ENCODE peak calls at places on chromosomes 2 and 18, in seven cellular contexts. W is activated naive CD8-positive, alpha-beta T cell treated with anti-CD3 and anti-CD28 coated beads, Interleukin-2, amount 50 U/mL, for 16 hours; R is NCI-H1436 treated with DMSO at 0.1 percent for 48 hours; X is M059J; J is GM23248; P is MCF 10A; C is COLO829. M is an unnamed sample.

GRCh38 chr2:204425821-204426220 is 119.5 kb upstream of the PARD3B start:
- DNase-seq in W (no peak), R (no peak), X (no peak), J (no peak), P (no peak), C (no peak), M (no peak)

GRCh38 chr2:109380502-109381326 is 233.1 kb downstream of the SEPTIN10 start:
- DNase-seq in W (no peak), R (no peak), X (peak), J (no peak), P (peak), C (no peak), M (no peak)

GRCh38 chr2:63788070-63788469 is 53.6 kb upstream of the UGP2 start:
- DNase-seq in W (no peak), R (no peak), X (peak), J (peak), P (peak), C (no peak), M (no peak)

GRCh38 chr2:151927501-151928221 is 99.4 kb upstream of the ARL5A start:
- DNase-seq in W (no peak), R (no peak), X (no peak), J (no peak), P (peak), C (no peak), M (no peak)

GRCh38 chr2:118386636-118387302 is 298.5 kb downstream of the INSIG2 start:
- DNase-seq in W (no peak), R (no peak), X (peak), J (peak), P (peak), C (no peak), M (no peak)

GRCh38 chr2:117720765-117721164 is 93.7 kb upstream of the DDX18 start:
- DNase-seq in W (no peak), R (no peak), X (no peak), J (no peak), P (no peak), C (no peak), M (no peak)

GRCh38 chr2:111239107-111239506 is 118.4 kb downstream of the BCL2L11 start:
- DNase-seq in W (no peak), R (no peak), X (no peak), J (no peak), P (no peak), C (no peak), M (no peak)

GRCh38 chr2:6887783-6888192 is 10.2 kb downstream of the RSAD2 start:
- DNase-seq in W (no peak), R (no peak), X (no peak), J (no peak), P (no peak), C (no peak), M (no peak)

GRCh38 chr2:113273031-113273551 is 5.6 kb downstream of the PAX8 start:
- DNase-seq in W (no peak), R (no peak), X (peak), J (peak), P (peak), C (no peak), M (no peak)

GRCh38 chr2:72092099-72092498 is 55.6 kb downstream of the CYP26B1 start:
- DNase-seq in W (no peak), R (no peak), X (no peak), J (no peak), P (no peak), C (no peak), M (no peak)

GRCh38 chr2:221517362-221518121 is 54.6 kb downstream of the EPHA4 start:
- DNase-seq in W (no peak), R (no peak), X (peak), J (peak), P (peak), C (no peak), M (peak)

GRCh38 chr2:11309706-11310105 is 34.7 kb downstream of the ROCK2 start:
- DNase-seq in W (no peak), R (no peak), X (peak), J (no peak), P (peak), C (no peak), M (no peak)

GRCh38 chr2:160141419-160141818 is 58.7 kb downstream of the ITGB6 start:
- DNase-seq in W (no peak), R (no peak), X (no peak), J (no peak), P (no peak), C (no peak), M (no peak)

GRCh38 chr18:51211552-51211951 is 14.1 kb upstream of the MEX3C start:
- DNase-seq in W (no peak), R (no peak), X (peak), J (peak), P (peak), C (peak), M (no peak)

GRCh38 chr2:37394986-37395555 is 50.6 kb downstream of the QPCT start:
- DNase-seq in W (no peak), R (no peak), X (no peak), J (no peak), P (no peak), C (peak), M (no peak)

GRCh38 chr2:237393523-237393922 is 20.4 kb downstream of the COL6A3 start:
- DNase-seq in W (no peak), R (no peak), X (peak), J (peak), P (no peak), C (no peak), M (no peak)

GRCh38 chr18:76421291-76422078 is 73.6 kb downstream of the ZNF516 start:
- DNase-seq in W (no peak), R (no peak), X (no peak), J (peak), P (no peak), C (no peak), M (no peak)

GRCh38 chr2:45706028-45706427 is 54.6 kb downstream of the PRKCE start:
- DNase-seq in W (no peak), R (no peak), X (no peak), J (peak), P (no peak), C (no peak), M (no peak)

GRCh38 chr2:45833968-45834344 is 182.5 kb downstream of the PRKCE start:
- DNase-seq in W (no peak), R (no peak), X (no peak), J (no peak), P (no peak), C (no peak), M (no peak)

GRCh38 chr18:76402026-76402990 is 92.7 kb downstream of the ZNF516 start:
- DNase-seq in W (no peak), R (no peak), X (no peak), J (no peak), P (no peak), C (no peak), M (no peak)

GRCh38 chr2:147198651-147199171 is 646.1 kb upstream of the ACVR2A start:
- DNase-seq in W (no peak), R (no peak), X (no peak), J (no peak), P (no peak), C (no peak), M (no peak)

GRCh38 chr2:151087377-151087776 is 174.3 kb downstream of the RBM43 start:
- DNase-seq in W (no peak), R (peak), X (no peak), J (no peak), P (no peak), C (no peak), M (no peak)

GRCh38 chr2:171703574-171704347 is 16.5 kb downstream of the DYNC1I2 start:
- DNase-seq in W (no peak), R (no peak), X (peak), J (peak), P (peak), C (peak), M (peak)

GRCh38 chr2:222561817-222562424 is 94.0 kb downstream of the FARSB start:
- DNase-seq in W (no peak), R (no peak), X (peak), J (peak), P (peak), C (peak), M (no peak)

GRCh38 chr2:144996225-144996795 is 476.4 kb upstream of the ZEB2 start:
- DNase-seq in W (no peak), R (no peak), X (peak), J (peak), P (peak), C (peak), M (no peak)

GRCh38 chr18:74380916-74381315 is 65.3 kb downstream of the C18orf63 start:
- DNase-seq in W (no peak), R (no peak), X (no peak), J (no peak), P (no peak), C (no peak), M (no peak)